ENCODE peak calls at places on chromosome 22, in five cellular contexts. K is lower leg skin, D is body of pancreas, F is astrocyte of the spinal cord, W is RWPE1. M is an unnamed sample.

GRCh38 chr22:36746571-36746970 is 29.3 kb downstream of the IFT27 start:
- DNase-seq in K (peak), D (no peak), F (no peak), W (no peak), M (no peak)

GRCh38 chr22:22618448-22618847 is 26.0 kb upstream of the GGTLC2 start:
- DNase-seq in K (no peak), D (no peak), F (no peak), W (no peak), M (no peak)

GRCh38 chr22:50486561-50487289 is at the start of gene MIOX:
- DNase-seq in K (no peak), D (no peak), F (no peak), W (no peak), M (no peak)

GRCh38 chr22:25137577-25138525 is 61.8 kb upstream of the CRYBB3 start:
- DNase-seq in K (no peak), D (peak), F (no peak), W (peak), M (no peak)

GRCh38 chr22:22892096-22893052 is 4.8 kb downstream of the IGLL5 start:
- DNase-seq in K (no peak), D (no peak), F (no peak), W (no peak), M (no peak)

GRCh38 chr22:36383110-36383581 is 4.6 kb downstream of the MYH9 start:
- DNase-seq in K (no peak), D (no peak), F (peak), W (no peak), M (no peak)

GRCh38 chr22:49966716-49967332 is 6.3 kb downstream of the PIM3 start:
- DNase-seq in K (peak), D (peak), F (no peak), W (no peak), M (peak)

GRCh38 chr22:21651521-21652009 is 9.5 kb downstream of the SDF2L1 start:
- DNase-seq in K (no peak), D (no peak), F (no peak), W (no peak), M (no peak)

GRCh38 chr22:38347181-38347943 is 30.1 kb upstream of the CSNK1E start:
- DNase-seq in K (peak), D (no peak), F (no peak), W (no peak), M (no peak)

GRCh38 chr22:32318361-32318760 is 39.3 kb upstream of the RFPL3 start:
- DNase-seq in K (peak), D (no peak), F (no peak), W (no peak), M (no peak)

GRCh38 chr22:46012881-46013281 is 35.9 kb upstream of the WNT7B start:
- DNase-seq in K (peak), D (no peak), F (no peak), W (no peak), M (no peak)

GRCh38 chr22:35409783-35410662 is 10.1 kb downstream of the MCM5 start:
- DNase-seq in K (no peak), D (no peak), F (no peak), W (no peak), M (peak)

DNA sequence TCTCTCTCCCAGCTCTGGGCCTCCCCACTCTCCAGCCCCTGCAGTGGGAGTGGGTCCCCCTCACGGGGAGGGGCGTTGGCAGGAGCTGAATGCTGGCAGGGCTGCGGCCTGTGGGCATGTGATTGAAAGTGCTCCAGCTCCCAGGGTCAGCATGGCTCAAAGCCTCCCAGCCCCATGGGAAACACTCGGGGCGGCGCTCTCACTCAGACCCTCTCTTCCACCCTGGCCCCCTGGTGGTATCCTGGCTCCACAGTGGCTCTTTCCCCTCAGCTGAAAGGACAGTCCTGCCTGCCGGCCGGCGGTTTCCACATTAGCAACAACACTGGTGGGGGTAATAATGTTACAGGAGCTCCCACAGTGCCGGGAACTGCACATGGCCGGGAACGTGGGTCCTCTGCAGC is 35.5 kb downstream of the POLR3H start:
- DNase-seq in K (no peak), D (no peak), F (no peak), W (no peak), M (no peak)
- TF ChIP-seq CTCF in K (no peak), D (no peak), F (peak), W (no peak), M (no peak)

DNA sequence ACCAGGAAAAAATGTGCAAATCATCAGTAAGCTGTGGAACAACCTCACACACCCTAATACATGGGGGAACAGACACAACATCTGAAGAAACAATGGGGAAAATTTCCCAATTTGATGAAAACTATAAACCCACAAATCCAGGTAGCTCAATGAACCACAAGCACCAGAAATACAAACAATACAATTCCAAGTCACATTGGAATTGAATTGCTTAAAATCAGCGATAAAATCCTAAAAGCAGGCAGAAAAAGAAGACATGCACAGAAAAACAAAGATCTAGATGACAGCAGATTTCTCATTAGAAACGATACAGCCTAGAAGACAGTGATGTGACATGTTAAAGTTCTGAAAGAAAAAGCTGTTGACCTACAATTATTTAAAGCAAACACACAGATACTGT is 32.0 kb downstream of the DGCR2 start:
- DNase-seq in K (no peak), D (no peak), F (no peak), W (no peak), M (no peak)
- TF ChIP-seq CTCF in K (no peak), D (no peak), F (no peak), W (no peak), M (no peak)

DNA sequence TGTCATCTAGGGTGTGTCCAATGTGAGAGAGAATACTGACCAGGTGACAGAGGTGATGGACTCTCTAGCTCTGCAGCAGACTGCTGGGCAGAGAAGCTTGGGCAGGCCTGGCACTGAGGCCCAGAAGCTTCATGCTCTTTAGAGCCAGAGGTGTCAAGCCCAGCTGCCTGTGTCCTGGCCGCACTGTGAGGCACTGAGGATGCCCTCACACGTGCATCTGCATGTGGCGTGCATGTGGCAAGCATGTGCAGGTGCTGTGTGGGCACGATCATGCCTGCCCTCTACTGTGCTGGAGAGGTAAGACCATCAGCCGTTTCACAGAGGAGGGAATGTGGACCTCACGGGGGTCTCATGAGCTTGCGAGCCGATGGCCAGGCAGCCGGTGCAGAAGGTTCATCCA is 15.8 kb upstream of the TXNRD2 start:
- DNase-seq in K (no peak), D (no peak), F (no peak), W (no peak), M (no peak)
- TF ChIP-seq CTCF in K (no peak), D (no peak), F (peak), W (no peak), M (no peak)

GRCh38 chr22:44968736-44969135 is 41.1 kb downstream of the PHF21B start:
- DNase-seq in K (no peak), D (no peak), F (no peak), W (no peak), M (no peak)
- TF ChIP-seq CTCF in K (no peak), D (no peak), F (peak), W (no peak), M (no peak)

GRCh38 chr22:28398987-28399386 is 280.7 kb downstream of the TTC28 start:
- DNase-seq in K (no peak), D (no peak), F (no peak), W (no peak), M (no peak)
- TF ChIP-seq CTCF in K (no peak), D (no peak), F (no peak), W (no peak), M (no peak)

DNA sequence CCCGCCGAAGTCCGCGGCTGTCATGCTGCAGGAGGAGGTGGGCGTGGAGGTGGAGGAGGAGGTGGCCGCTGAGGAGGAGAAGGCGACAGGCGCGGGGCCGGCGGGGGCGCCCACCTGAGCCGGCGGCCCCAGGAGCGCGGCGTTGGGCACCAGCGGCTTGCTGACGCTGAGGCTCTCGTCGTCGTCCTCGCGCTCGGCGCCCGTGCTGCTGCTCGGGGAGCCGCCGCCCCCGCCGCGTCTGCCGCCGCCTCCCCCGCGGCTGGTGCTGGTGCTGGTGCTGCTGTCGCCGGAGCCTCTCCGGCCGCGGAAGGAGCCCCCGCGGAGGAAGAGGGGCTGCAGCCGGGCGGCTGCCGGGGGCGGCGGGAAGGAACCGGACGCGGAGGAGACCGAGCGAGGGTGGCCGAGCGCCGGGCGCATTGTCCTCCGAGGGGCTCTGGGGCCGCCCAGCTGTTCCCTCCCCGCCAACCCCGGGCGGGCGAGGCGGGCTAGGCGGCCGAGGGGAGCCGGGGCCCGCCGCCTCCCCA is 387 bp downstream of the TMEM121B start:
- DNase-seq in K (no peak), D (no peak), F (no peak), W (no peak), M (no peak)
- TF ChIP-seq CTCF in K (no peak), D (no peak), F (no peak), W (no peak), M (no peak)

DNA sequence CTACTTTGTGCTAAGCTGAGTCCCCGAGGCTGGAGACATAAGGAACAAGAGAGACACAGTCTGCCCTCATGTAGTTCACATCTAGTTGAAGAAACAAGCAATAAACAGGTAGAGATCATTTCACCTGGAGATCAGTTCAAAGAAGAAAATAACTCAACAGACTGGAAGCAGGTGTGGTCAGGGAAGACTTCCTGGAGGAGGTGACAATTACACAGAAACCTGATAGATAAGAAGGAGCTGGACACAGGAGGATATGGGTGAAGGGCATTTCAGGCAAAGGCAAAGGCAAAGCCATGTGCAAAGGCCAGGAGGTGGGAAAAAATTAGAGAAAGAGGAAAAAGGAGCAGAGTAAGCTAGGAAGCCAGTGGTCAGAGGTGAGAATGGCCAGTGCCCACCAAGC is 115.6 kb downstream of the MN1 start:
- DNase-seq in K (no peak), D (no peak), F (no peak), W (no peak), M (no peak)
- TF ChIP-seq CTCF in K (no peak), D (no peak), F (no peak), W (no peak), M (no peak)

GRCh38 chr22:19035474-19036228 is 86.6 kb downstream of the DGCR2 start:
- DNase-seq in K (peak), D (no peak), F (no peak), W (no peak), M (no peak)

GRCh38 chr22:19036523-19037273 is 85.5 kb downstream of the DGCR2 start:
- DNase-seq in K (peak), D (no peak), F (no peak), W (no peak), M (no peak)

GRCh38 chr22:19038164-19038546 is 84.1 kb downstream of the DGCR2 start:
- DNase-seq in K (peak), D (no peak), F (no peak), W (no peak), M (no peak)

GRCh38 chr22:19037282-19038163 is 84.7 kb downstream of the DGCR2 start:
- DNase-seq in K (peak), D (no peak), F (no peak), W (no peak), M (no peak)

DNA sequence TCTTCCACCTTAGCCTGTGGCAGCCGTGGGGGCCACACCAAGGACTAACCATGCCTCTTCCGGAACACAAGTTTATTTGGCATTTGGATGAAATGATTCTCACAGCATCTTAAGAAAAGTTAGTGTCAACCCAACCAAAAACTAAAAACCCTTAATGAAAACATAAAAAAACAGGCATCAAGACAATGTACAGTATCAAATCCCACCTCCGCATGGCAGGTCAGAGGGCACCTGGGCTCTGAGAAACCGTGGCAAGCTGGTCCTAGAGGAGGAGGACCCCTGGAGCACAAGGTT is 86.0 kb downstream of the DGCR2 start:
- DNase-seq in K (no peak), D (no peak), F (no peak), W (no peak), M (no peak)
- TF ChIP-seq CTCF in K (no peak), D (no peak), F (no peak), W (no peak), M (no peak)